ENCODE peak calls at places on chromosome 13, in seven cellular contexts. One of them, this sample, is unnamed.

GRCh38 chr13:76722782-76723181 is 163.4 kb downstream of the KCTD12 start:
- DNase-seq in ELF-1: no peak
- DNase-seq in heart left ventricle: no peak
- DNase-seq in RWPE1: no peak
- DNase-seq in activated T-helper 9 cell treated with anti-CD3 and anti-CD28 coated beads, Interleukin-2, amount 50 U/mL, for 16 hours: no peak
- DNase-seq in activated CD4-positive, CD25-positive, alpha-beta regulatory T cell treated with anti-CD3 and anti-CD28 coated beads, Interleukin-2, amount 50 U/mL, for 16 hours: no peak
- DNase-seq in anterior cingulate cortex: no peak
- DNase-seq in this sample: no peak

GRCh38 chr13:80263745-80264513 is 77.0 kb downstream of the SPRY2 start:
- DNase-seq in ELF-1: no peak
- DNase-seq in activated T-helper 9 cell treated with anti-CD3 and anti-CD28 coated beads, Interleukin-2, amount 50 U/mL, for 16 hours: no peak
- DNase-seq in heart left ventricle: no peak
- DNase-seq in activated CD4-positive, CD25-positive, alpha-beta regulatory T cell treated with anti-CD3 and anti-CD28 coated beads, Interleukin-2, amount 50 U/mL, for 16 hours: no peak
- DNase-seq in RWPE1: no peak
- DNase-seq in anterior cingulate cortex: no peak
- DNase-seq in this sample: no peak

GRCh38 chr13:35791191-35791902 is 314.9 kb upstream of the MAB21L1 start:
- DNase-seq in anterior cingulate cortex: no peak
- DNase-seq in RWPE1: no peak
- DNase-seq in activated CD4-positive, CD25-positive, alpha-beta regulatory T cell treated with anti-CD3 and anti-CD28 coated beads, Interleukin-2, amount 50 U/mL, for 16 hours: no peak
- DNase-seq in ELF-1: no peak
- DNase-seq in activated T-helper 9 cell treated with anti-CD3 and anti-CD28 coated beads, Interleukin-2, amount 50 U/mL, for 16 hours: no peak
- DNase-seq in heart left ventricle: no peak
- DNase-seq in this sample: no peak

GRCh38 chr13:55244991-55245644 is 1895.6 kb upstream of the PRR20A start:
- DNase-seq in heart left ventricle: no peak
- DNase-seq in activated T-helper 9 cell treated with anti-CD3 and anti-CD28 coated beads, Interleukin-2, amount 50 U/mL, for 16 hours: no peak
- DNase-seq in ELF-1: peak
- DNase-seq in activated CD4-positive, CD25-positive, alpha-beta regulatory T cell treated with anti-CD3 and anti-CD28 coated beads, Interleukin-2, amount 50 U/mL, for 16 hours: no peak
- DNase-seq in RWPE1: no peak
- DNase-seq in anterior cingulate cortex: no peak
- DNase-seq in this sample: peak

GRCh38 chr13:112722433-112723250 is 32.8 kb downstream of the ATP11A start:
- DNase-seq in heart left ventricle: peak
- DNase-seq in activated T-helper 9 cell treated with anti-CD3 and anti-CD28 coated beads, Interleukin-2, amount 50 U/mL, for 16 hours: no peak
- DNase-seq in ELF-1: peak
- DNase-seq in activated CD4-positive, CD25-positive, alpha-beta regulatory T cell treated with anti-CD3 and anti-CD28 coated beads, Interleukin-2, amount 50 U/mL, for 16 hours: no peak
- DNase-seq in anterior cingulate cortex: no peak
- DNase-seq in RWPE1: peak
- DNase-seq in this sample: peak

GRCh38 chr13:71395053-71395452 is 472.0 kb downstream of the DACH1 start:
- DNase-seq in heart left ventricle: peak
- DNase-seq in RWPE1: no peak
- DNase-seq in activated CD4-positive, CD25-positive, alpha-beta regulatory T cell treated with anti-CD3 and anti-CD28 coated beads, Interleukin-2, amount 50 U/mL, for 16 hours: no peak
- DNase-seq in anterior cingulate cortex: no peak
- DNase-seq in ELF-1: no peak
- DNase-seq in activated T-helper 9 cell treated with anti-CD3 and anti-CD28 coated beads, Interleukin-2, amount 50 U/mL, for 16 hours: no peak
- DNase-seq in this sample: peak

GRCh38 chr13:47117268-47117667 is 220.4 kb upstream of the HTR2A start:
- DNase-seq in ELF-1: no peak
- DNase-seq in heart left ventricle: no peak
- DNase-seq in RWPE1: no peak
- DNase-seq in anterior cingulate cortex: no peak
- DNase-seq in activated CD4-positive, CD25-positive, alpha-beta regulatory T cell treated with anti-CD3 and anti-CD28 coated beads, Interleukin-2, amount 50 U/mL, for 16 hours: no peak
- DNase-seq in activated T-helper 9 cell treated with anti-CD3 and anti-CD28 coated beads, Interleukin-2, amount 50 U/mL, for 16 hours: no peak
- DNase-seq in this sample: no peak

GRCh38 chr13:36431204-36432105 is 840 bp upstream of the CCNA1 start:
- DNase-seq in heart left ventricle: peak
- DNase-seq in activated CD4-positive, CD25-positive, alpha-beta regulatory T cell treated with anti-CD3 and anti-CD28 coated beads, Interleukin-2, amount 50 U/mL, for 16 hours: no peak
- DNase-seq in ELF-1: no peak
- DNase-seq in RWPE1: peak
- DNase-seq in anterior cingulate cortex: no peak
- DNase-seq in activated T-helper 9 cell treated with anti-CD3 and anti-CD28 coated beads, Interleukin-2, amount 50 U/mL, for 16 hours: no peak
- DNase-seq in this sample: peak

GRCh38 chr13:85665286-85665685 is 133.9 kb downstream of the SLITRK6 start:
- DNase-seq in heart left ventricle: no peak
- DNase-seq in ELF-1: no peak
- DNase-seq in anterior cingulate cortex: no peak
- DNase-seq in activated CD4-positive, CD25-positive, alpha-beta regulatory T cell treated with anti-CD3 and anti-CD28 coated beads, Interleukin-2, amount 50 U/mL, for 16 hours: no peak
- DNase-seq in RWPE1: no peak
- DNase-seq in activated T-helper 9 cell treated with anti-CD3 and anti-CD28 coated beads, Interleukin-2, amount 50 U/mL, for 16 hours: no peak
- DNase-seq in this sample: peak

GRCh38 chr13:76882431-76882830 is 3.8 kb downstream of the KCTD12 start:
- DNase-seq in ELF-1: no peak
- DNase-seq in anterior cingulate cortex: no peak
- DNase-seq in activated CD4-positive, CD25-positive, alpha-beta regulatory T cell treated with anti-CD3 and anti-CD28 coated beads, Interleukin-2, amount 50 U/mL, for 16 hours: no peak
- DNase-seq in activated T-helper 9 cell treated with anti-CD3 and anti-CD28 coated beads, Interleukin-2, amount 50 U/mL, for 16 hours: no peak
- DNase-seq in RWPE1: no peak
- DNase-seq in heart left ventricle: no peak
- DNase-seq in this sample: no peak

GRCh38 chr13:95629071-95629470 is 15.4 kb downstream of the DZIP1 start:
- DNase-seq in RWPE1: no peak
- DNase-seq in ELF-1: no peak
- DNase-seq in activated CD4-positive, CD25-positive, alpha-beta regulatory T cell treated with anti-CD3 and anti-CD28 coated beads, Interleukin-2, amount 50 U/mL, for 16 hours: no peak
- DNase-seq in activated T-helper 9 cell treated with anti-CD3 and anti-CD28 coated beads, Interleukin-2, amount 50 U/mL, for 16 hours: no peak
- DNase-seq in heart left ventricle: no peak
- DNase-seq in anterior cingulate cortex: no peak
- DNase-seq in this sample: no peak

GRCh38 chr13:53775807-53776206 is 747.2 kb downstream of the OLFM4 start:
- DNase-seq in ELF-1: no peak
- DNase-seq in heart left ventricle: no peak
- DNase-seq in activated T-helper 9 cell treated with anti-CD3 and anti-CD28 coated beads, Interleukin-2, amount 50 U/mL, for 16 hours: no peak
- DNase-seq in anterior cingulate cortex: no peak
- DNase-seq in activated CD4-positive, CD25-positive, alpha-beta regulatory T cell treated with anti-CD3 and anti-CD28 coated beads, Interleukin-2, amount 50 U/mL, for 16 hours: no peak
- DNase-seq in RWPE1: no peak
- DNase-seq in this sample: no peak

GRCh38 chr13:111006508-111007031 is 91.7 kb upstream of the ANKRD10 start:
- DNase-seq in ELF-1: peak
- DNase-seq in anterior cingulate cortex: no peak
- DNase-seq in activated T-helper 9 cell treated with anti-CD3 and anti-CD28 coated beads, Interleukin-2, amount 50 U/mL, for 16 hours: no peak
- DNase-seq in heart left ventricle: peak
- DNase-seq in RWPE1: no peak
- DNase-seq in activated CD4-positive, CD25-positive, alpha-beta regulatory T cell treated with anti-CD3 and anti-CD28 coated beads, Interleukin-2, amount 50 U/mL, for 16 hours: no peak
- DNase-seq in this sample: peak

GRCh38 chr13:65971541-65971940 is 1258.6 kb downstream of the PCDH9 start:
- DNase-seq in activated CD4-positive, CD25-positive, alpha-beta regulatory T cell treated with anti-CD3 and anti-CD28 coated beads, Interleukin-2, amount 50 U/mL, for 16 hours: no peak
- DNase-seq in ELF-1: peak
- DNase-seq in activated T-helper 9 cell treated with anti-CD3 and anti-CD28 coated beads, Interleukin-2, amount 50 U/mL, for 16 hours: no peak
- DNase-seq in anterior cingulate cortex: no peak
- DNase-seq in RWPE1: no peak
- DNase-seq in heart left ventricle: no peak
- DNase-seq in this sample: peak

GRCh38 chr13:106917673-106918652 is 350.0 kb upstream of the ARGLU1 start:
- DNase-seq in ELF-1: peak
- DNase-seq in activated T-helper 9 cell treated with anti-CD3 and anti-CD28 coated beads, Interleukin-2, amount 50 U/mL, for 16 hours: peak
- DNase-seq in RWPE1: peak
- DNase-seq in heart left ventricle: peak
- DNase-seq in anterior cingulate cortex: peak
- DNase-seq in activated CD4-positive, CD25-positive, alpha-beta regulatory T cell treated with anti-CD3 and anti-CD28 coated beads, Interleukin-2, amount 50 U/mL, for 16 hours: no peak
- DNase-seq in this sample: peak

GRCh38 chr13:86082116-86082515 is 282.9 kb upstream of the SLITRK6 start:
- DNase-seq in activated CD4-positive, CD25-positive, alpha-beta regulatory T cell treated with anti-CD3 and anti-CD28 coated beads, Interleukin-2, amount 50 U/mL, for 16 hours: no peak
- DNase-seq in RWPE1: no peak
- DNase-seq in anterior cingulate cortex: no peak
- DNase-seq in heart left ventricle: no peak
- DNase-seq in activated T-helper 9 cell treated with anti-CD3 and anti-CD28 coated beads, Interleukin-2, amount 50 U/mL, for 16 hours: no peak
- DNase-seq in ELF-1: no peak
- DNase-seq in this sample: no peak

GRCh38 chr13:61880576-61881283 is 465.1 kb upstream of the PCDH20 start:
- DNase-seq in anterior cingulate cortex: no peak
- DNase-seq in heart left ventricle: no peak
- DNase-seq in activated CD4-positive, CD25-positive, alpha-beta regulatory T cell treated with anti-CD3 and anti-CD28 coated beads, Interleukin-2, amount 50 U/mL, for 16 hours: no peak
- DNase-seq in RWPE1: no peak
- DNase-seq in activated T-helper 9 cell treated with anti-CD3 and anti-CD28 coated beads, Interleukin-2, amount 50 U/mL, for 16 hours: no peak
- DNase-seq in ELF-1: peak
- DNase-seq in this sample: peak

GRCh38 chr13:26377038-26377437 is 123.1 kb downstream of the CDK8 start:
- DNase-seq in RWPE1: peak
- DNase-seq in activated T-helper 9 cell treated with anti-CD3 and anti-CD28 coated beads, Interleukin-2, amount 50 U/mL, for 16 hours: no peak
- DNase-seq in ELF-1: peak
- DNase-seq in activated CD4-positive, CD25-positive, alpha-beta regulatory T cell treated with anti-CD3 and anti-CD28 coated beads, Interleukin-2, amount 50 U/mL, for 16 hours: no peak
- DNase-seq in anterior cingulate cortex: no peak
- DNase-seq in heart left ventricle: no peak
- DNase-seq in this sample: peak

GRCh38 chr13:79508224-79508961 is 27.4 kb downstream of the NDFIP2 start:
- DNase-seq in anterior cingulate cortex: no peak
- DNase-seq in ELF-1: no peak
- DNase-seq in activated CD4-positive, CD25-positive, alpha-beta regulatory T cell treated with anti-CD3 and anti-CD28 coated beads, Interleukin-2, amount 50 U/mL, for 16 hours: no peak
- DNase-seq in activated T-helper 9 cell treated with anti-CD3 and anti-CD28 coated beads, Interleukin-2, amount 50 U/mL, for 16 hours: no peak
- DNase-seq in heart left ventricle: no peak
- DNase-seq in RWPE1: no peak
- DNase-seq in this sample: no peak

GRCh38 chr13:109782823-109783411 is 3.5 kb downstream of the IRS2 start:
- DNase-seq in ELF-1: no peak
- DNase-seq in activated CD4-positive, CD25-positive, alpha-beta regulatory T cell treated with anti-CD3 and anti-CD28 coated beads, Interleukin-2, amount 50 U/mL, for 16 hours: no peak
- DNase-seq in RWPE1: no peak
- DNase-seq in anterior cingulate cortex: no peak
- DNase-seq in heart left ventricle: no peak
- DNase-seq in activated T-helper 9 cell treated with anti-CD3 and anti-CD28 coated beads, Interleukin-2, amount 50 U/mL, for 16 hours: no peak
- DNase-seq in this sample: no peak

GRCh38 chr13:111791131-111791530 is 275.8 kb upstream of the SOX1 start:
- DNase-seq in RWPE1: no peak
- DNase-seq in heart left ventricle: no peak
- DNase-seq in ELF-1: no peak
- DNase-seq in activated T-helper 9 cell treated with anti-CD3 and anti-CD28 coated beads, Interleukin-2, amount 50 U/mL, for 16 hours: no peak
- DNase-seq in anterior cingulate cortex: no peak
- DNase-seq in activated CD4-positive, CD25-positive, alpha-beta regulatory T cell treated with anti-CD3 and anti-CD28 coated beads, Interleukin-2, amount 50 U/mL, for 16 hours: no peak
- DNase-seq in this sample: no peak

GRCh38 chr13:110712081-110712848 is 1.2 kb upstream of the ING1 start:
- DNase-seq in activated T-helper 9 cell treated with anti-CD3 and anti-CD28 coated beads, Interleukin-2, amount 50 U/mL, for 16 hours: peak
- DNase-seq in ELF-1: peak
- DNase-seq in activated CD4-positive, CD25-positive, alpha-beta regulatory T cell treated with anti-CD3 and anti-CD28 coated beads, Interleukin-2, amount 50 U/mL, for 16 hours: peak
- DNase-seq in heart left ventricle: peak
- DNase-seq in anterior cingulate cortex: peak
- DNase-seq in RWPE1: peak
- DNase-seq in this sample: peak

GRCh38 chr13:103531278-103531677 is 465.1 kb upstream of the SLC10A2 start:
- DNase-seq in activated CD4-positive, CD25-positive, alpha-beta regulatory T cell treated with anti-CD3 and anti-CD28 coated beads, Interleukin-2, amount 50 U/mL, for 16 hours: no peak
- DNase-seq in activated T-helper 9 cell treated with anti-CD3 and anti-CD28 coated beads, Interleukin-2, amount 50 U/mL, for 16 hours: no peak
- DNase-seq in ELF-1: no peak
- DNase-seq in anterior cingulate cortex: no peak
- DNase-seq in RWPE1: no peak
- DNase-seq in heart left ventricle: no peak
- DNase-seq in this sample: no peak

GRCh38 chr13:59771272-59771671 is 392.5 kb downstream of the DIAPH3 start:
- DNase-seq in ELF-1: no peak
- DNase-seq in heart left ventricle: no peak
- DNase-seq in activated CD4-positive, CD25-positive, alpha-beta regulatory T cell treated with anti-CD3 and anti-CD28 coated beads, Interleukin-2, amount 50 U/mL, for 16 hours: no peak
- DNase-seq in anterior cingulate cortex: no peak
- DNase-seq in RWPE1: peak
- DNase-seq in activated T-helper 9 cell treated with anti-CD3 and anti-CD28 coated beads, Interleukin-2, amount 50 U/mL, for 16 hours: no peak
- DNase-seq in this sample: peak

GRCh38 chr13:40639226-40639681 is 27.2 kb downstream of the FOXO1 start:
- DNase-seq in activated CD4-positive, CD25-positive, alpha-beta regulatory T cell treated with anti-CD3 and anti-CD28 coated beads, Interleukin-2, amount 50 U/mL, for 16 hours: no peak
- DNase-seq in heart left ventricle: peak
- DNase-seq in activated T-helper 9 cell treated with anti-CD3 and anti-CD28 coated beads, Interleukin-2, amount 50 U/mL, for 16 hours: no peak
- DNase-seq in anterior cingulate cortex: no peak
- DNase-seq in RWPE1: no peak
- DNase-seq in ELF-1: peak
- DNase-seq in this sample: no peak

GRCh38 chr13:30017880-30018279 is 167.5 kb upstream of the UBL3 start:
- DNase-seq in anterior cingulate cortex: no peak
- DNase-seq in ELF-1: peak
- DNase-seq in heart left ventricle: no peak
- DNase-seq in activated T-helper 9 cell treated with anti-CD3 and anti-CD28 coated beads, Interleukin-2, amount 50 U/mL, for 16 hours: no peak
- DNase-seq in RWPE1: no peak
- DNase-seq in activated CD4-positive, CD25-positive, alpha-beta regulatory T cell treated with anti-CD3 and anti-CD28 coated beads, Interleukin-2, amount 50 U/mL, for 16 hours: no peak
- DNase-seq in this sample: no peak

GRCh38 chr13:89239361-89240127 is 1568.4 kb downstream of the SLITRK5 start:
- DNase-seq in RWPE1: no peak
- DNase-seq in activated T-helper 9 cell treated with anti-CD3 and anti-CD28 coated beads, Interleukin-2, amount 50 U/mL, for 16 hours: no peak
- DNase-seq in ELF-1: no peak
- DNase-seq in anterior cingulate cortex: no peak
- DNase-seq in activated CD4-positive, CD25-positive, alpha-beta regulatory T cell treated with anti-CD3 and anti-CD28 coated beads, Interleukin-2, amount 50 U/mL, for 16 hours: no peak
- DNase-seq in heart left ventricle: no peak
- DNase-seq in this sample: no peak

GRCh38 chr13:67971291-67971690 is 741.2 kb upstream of the PCDH9 start:
- DNase-seq in activated T-helper 9 cell treated with anti-CD3 and anti-CD28 coated beads, Interleukin-2, amount 50 U/mL, for 16 hours: no peak
- DNase-seq in ELF-1: no peak
- DNase-seq in activated CD4-positive, CD25-positive, alpha-beta regulatory T cell treated with anti-CD3 and anti-CD28 coated beads, Interleukin-2, amount 50 U/mL, for 16 hours: no peak
- DNase-seq in heart left ventricle: no peak
- DNase-seq in anterior cingulate cortex: no peak
- DNase-seq in RWPE1: no peak
- DNase-seq in this sample: no peak

GRCh38 chr13:50255639-50256038 is 240.4 kb downstream of the KCNRG start:
- DNase-seq in ELF-1: no peak
- DNase-seq in activated T-helper 9 cell treated with anti-CD3 and anti-CD28 coated beads, Interleukin-2, amount 50 U/mL, for 16 hours: no peak
- DNase-seq in activated CD4-positive, CD25-positive, alpha-beta regulatory T cell treated with anti-CD3 and anti-CD28 coated beads, Interleukin-2, amount 50 U/mL, for 16 hours: no peak
- DNase-seq in heart left ventricle: no peak
- DNase-seq in anterior cingulate cortex: no peak
- DNase-seq in RWPE1: no peak
- DNase-seq in this sample: no peak

GRCh38 chr13:29137016-29137415 is 316.9 kb downstream of the MTUS2 start:
- DNase-seq in RWPE1: no peak
- DNase-seq in anterior cingulate cortex: no peak
- DNase-seq in activated CD4-positive, CD25-positive, alpha-beta regulatory T cell treated with anti-CD3 and anti-CD28 coated beads, Interleukin-2, amount 50 U/mL, for 16 hours: no peak
- DNase-seq in ELF-1: no peak
- DNase-seq in heart left ventricle: no peak
- DNase-seq in activated T-helper 9 cell treated with anti-CD3 and anti-CD28 coated beads, Interleukin-2, amount 50 U/mL, for 16 hours: no peak
- DNase-seq in this sample: no peak

GRCh38 chr13:67186985-67187569 is 43.1 kb downstream of the PCDH9 start:
- DNase-seq in heart left ventricle: no peak
- DNase-seq in activated CD4-positive, CD25-positive, alpha-beta regulatory T cell treated with anti-CD3 and anti-CD28 coated beads, Interleukin-2, amount 50 U/mL, for 16 hours: no peak
- DNase-seq in RWPE1: no peak
- DNase-seq in ELF-1: peak
- DNase-seq in anterior cingulate cortex: no peak
- DNase-seq in activated T-helper 9 cell treated with anti-CD3 and anti-CD28 coated beads, Interleukin-2, amount 50 U/mL, for 16 hours: no peak
- DNase-seq in this sample: no peak

GRCh38 chr13:72204291-72204690 is 337.3 kb upstream of the DACH1 start:
- DNase-seq in activated CD4-positive, CD25-positive, alpha-beta regulatory T cell treated with anti-CD3 and anti-CD28 coated beads, Interleukin-2, amount 50 U/mL, for 16 hours: no peak
- DNase-seq in ELF-1: no peak
- DNase-seq in anterior cingulate cortex: no peak
- DNase-seq in RWPE1: peak
- DNase-seq in heart left ventricle: no peak
- DNase-seq in activated T-helper 9 cell treated with anti-CD3 and anti-CD28 coated beads, Interleukin-2, amount 50 U/mL, for 16 hours: no peak
- DNase-seq in this sample: no peak

GRCh38 chr13:91142572-91142971 is 204.9 kb upstream of the MIR17HG start:
- DNase-seq in anterior cingulate cortex: no peak
- DNase-seq in heart left ventricle: no peak
- DNase-seq in ELF-1: no peak
- DNase-seq in activated CD4-positive, CD25-positive, alpha-beta regulatory T cell treated with anti-CD3 and anti-CD28 coated beads, Interleukin-2, amount 50 U/mL, for 16 hours: no peak
- DNase-seq in RWPE1: peak
- DNase-seq in activated T-helper 9 cell treated with anti-CD3 and anti-CD28 coated beads, Interleukin-2, amount 50 U/mL, for 16 hours: no peak
- DNase-seq in this sample: peak

GRCh38 chr13:39955560-39955959 is 300.1 kb downstream of the COG6 start:
- DNase-seq in RWPE1: no peak
- DNase-seq in heart left ventricle: no peak
- DNase-seq in anterior cingulate cortex: no peak
- DNase-seq in activated CD4-positive, CD25-positive, alpha-beta regulatory T cell treated with anti-CD3 and anti-CD28 coated beads, Interleukin-2, amount 50 U/mL, for 16 hours: no peak
- DNase-seq in activated T-helper 9 cell treated with anti-CD3 and anti-CD28 coated beads, Interleukin-2, amount 50 U/mL, for 16 hours: no peak
- DNase-seq in ELF-1: no peak
- DNase-seq in this sample: no peak

GRCh38 chr13:28716511-28716910 is 2.3 kb downstream of the SLC46A3 start:
- DNase-seq in ELF-1: peak
- DNase-seq in heart left ventricle: peak
- DNase-seq in anterior cingulate cortex: no peak
- DNase-seq in RWPE1: peak
- DNase-seq in activated CD4-positive, CD25-positive, alpha-beta regulatory T cell treated with anti-CD3 and anti-CD28 coated beads, Interleukin-2, amount 50 U/mL, for 16 hours: no peak
- DNase-seq in activated T-helper 9 cell treated with anti-CD3 and anti-CD28 coated beads, Interleukin-2, amount 50 U/mL, for 16 hours: no peak
- DNase-seq in this sample: no peak